ENCODE peak calls at places on chromosomes 16 and 17, in eight cellular contexts. V is A549, T is K562, E is GM23338, I is GM12878, H is HCT116, N is HepG2, W is SK-N-SH. Q is an unnamed sample.

GRCh38 chr16:85888405-85889331 is 10.3 kb upstream of the IRF8 start:
- DNase-seq in V (peak; percentile 34), T (no peak), E (no peak), I (peak; percentile 89), H (no peak), N (peak; percentile 33), W (no peak), Q (no peak)

GRCh38 chr17:16943541-16944333 is 28.2 kb downstream of the TNFRSF13B start:
- DNase-seq in V (no peak), T (no peak), E (no peak), I (no peak), H (no peak), N (no peak), W (no peak), Q (no peak)

GRCh38 chr17:46949291-46950174 is 26.6 kb downstream of the GOSR2 start:
- DNase-seq in V (no peak), T (no peak), E (no peak), I (no peak), H (no peak), N (no peak), W (no peak), Q (no peak)

GRCh38 chr17:17987187-17987896 is 14.7 kb downstream of the DRC3 start:
- DNase-seq in V (no peak), T (no peak), E (no peak), I (no peak), H (no peak), N (no peak), W (no peak), Q (no peak)

GRCh38 chr17:48297825-48298224 is 132.2 kb downstream of the SKAP1 start:
- DNase-seq in V (no peak), T (no peak), E (no peak), I (no peak), H (no peak), N (no peak), W (no peak), Q (no peak)

GRCh38 chr16:30346286-30346685 is 8.8 kb downstream of the CD2BP2 start:
- DNase-seq in V (no peak), T (no peak), E (no peak), I (no peak), H (no peak), N (no peak), W (no peak), Q (no peak)

GRCh38 chr17:7060165-7060890 is 16.4 kb upstream of the SLC16A11 start:
- DNase-seq in V (peak; percentile 98), T (peak; percentile 42), E (no peak), I (no peak), H (peak; percentile 96), N (peak; percentile 59), W (no peak), Q (no peak)

GRCh38 chr17:8382052-8382879 is 727 bp downstream of the RPL26 start:
- DNase-seq in V (peak; percentile 24), T (peak; percentile 20), E (no peak), I (no peak), H (no peak), N (no peak), W (no peak), Q (no peak)

GRCh38 chr16:11639925-11640899 is 28.0 kb upstream of the SNN start:
- DNase-seq in V (peak; percentile 94), T (peak; percentile 23), E (peak; percentile 81), I (no peak), H (peak; percentile 63), N (peak; percentile 90), W (no peak), Q (peak; percentile 93)

GRCh38 chr16:2062801-2063200 is 15.0 kb downstream of the TSC2 start:
- DNase-seq in V (no peak), T (no peak), E (no peak), I (no peak), H (no peak), N (no peak), W (no peak), Q (no peak)

GRCh38 chr17:50832267-50833227 is 2.8 kb upstream of the WFIKKN2 start:
- DNase-seq in V (no peak), T (no peak), E (no peak), I (no peak), H (no peak), N (no peak), W (no peak), Q (no peak)

GRCh38 chr17:33751702-33752065 is 458.6 kb upstream of the ASIC2 start:
- DNase-seq in V (no peak), T (no peak), E (peak; percentile 60), I (no peak), H (no peak), N (no peak), W (no peak), Q (no peak)

GRCh38 chr16:83046664-83047063 is 419.9 kb downstream of the CDH13 start:
- DNase-seq in V (no peak), T (no peak), E (no peak), I (no peak), H (no peak), N (no peak), W (no peak), Q (no peak)

GRCh38 chr17:57388326-57388725 is 132.0 kb downstream of the MSI2 start:
- DNase-seq in V (no peak), T (no peak), E (no peak), I (no peak), H (no peak), N (no peak), W (no peak), Q (no peak)

GRCh38 chr17:79804856-79805696 is 8.2 kb upstream of the CBX8 start:
- DNase-seq in V (no peak), T (no peak), E (no peak), I (no peak), H (no peak), N (no peak), W (no peak), Q (no peak)

GRCh38 chr17:79802039-79802735 is 5.3 kb upstream of the CBX8 start:
- DNase-seq in V (no peak), T (no peak), E (no peak), I (no peak), H (no peak), N (no peak), W (no peak), Q (no peak)

GRCh38 chr17:79802736-79803420 is 6.0 kb upstream of the CBX8 start:
- DNase-seq in V (no peak), T (peak; percentile 79), E (peak; percentile 65), I (no peak), H (no peak), N (no peak), W (no peak), Q (no peak)

GRCh38 chr17:79803421-79803996 is 6.6 kb upstream of the CBX8 start:
- DNase-seq in V (no peak), T (no peak), E (peak; percentile 42), I (no peak), H (no peak), N (no peak), W (no peak), Q (no peak)

GRCh38 chr17:79803997-79804855 is 7.3 kb upstream of the CBX8 start:
- DNase-seq in V (no peak), T (no peak), E (peak; percentile 86), I (peak; percentile 43), H (no peak), N (no peak), W (peak; percentile 45), Q (peak; percentile 60)
- TF ChIP-seq REST in V (no peak), T (no peak), E (no peak), I (no peak), H (no peak), N (no peak), W (no peak), Q (no peak)

DNA sequence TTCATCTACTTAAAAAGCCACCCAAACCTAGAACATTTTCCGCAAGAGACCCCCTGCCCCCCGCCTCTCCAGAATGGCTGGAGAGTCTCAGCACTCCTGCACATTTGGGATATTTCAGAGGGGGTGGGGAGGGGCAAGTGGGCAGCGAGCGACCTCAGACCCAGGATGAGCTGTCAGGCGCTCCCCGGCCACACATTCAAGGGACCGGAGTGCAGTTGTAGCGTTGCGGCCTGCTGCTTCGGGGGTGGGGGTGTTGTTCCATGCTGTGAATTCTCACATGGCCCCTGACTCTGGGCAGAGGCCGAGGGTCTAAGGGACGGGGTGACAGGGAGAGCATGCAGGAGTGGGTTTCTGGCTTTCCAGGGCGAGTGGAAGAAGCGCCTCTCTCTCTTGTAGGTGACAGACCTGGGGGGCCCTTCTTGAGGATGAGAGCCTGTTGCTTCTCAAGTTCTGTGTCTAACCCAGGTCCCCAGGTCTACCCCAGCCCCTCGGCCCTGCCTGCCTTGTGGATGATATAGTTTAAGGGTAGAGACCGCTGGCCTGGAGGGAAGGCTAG is 231.2 kb downstream of the SEC14L1 start:
- DNase-seq in V (no peak), T (no peak), E (no peak), I (no peak), H (no peak), N (no peak), W (no peak), Q (no peak)
- H3K27ac ChIP-seq in V (peak overlapping the region; percentile 54), T (peak overlapping the region; percentile 66), E (peak overlapping the region; percentile 78), I (peak overlapping the region; percentile 69), H (no peak overlapping the region), N (peak overlapping the region; percentile 71), W (peak overlapping the region; percentile 100), Q (no peak overlapping the region)

GRCh38 chr16:24758986-24759385 is 29.5 kb downstream of the TNRC6A start:
- DNase-seq in V (no peak), T (no peak), E (no peak), I (no peak), H (no peak), N (no peak), W (no peak), Q (no peak)
- TF ChIP-seq REST in V (no peak), T (no peak), E (no peak), I (no peak), H (no peak), N (no peak), W (no peak), Q (no peak)

GRCh38 chr17:70109497-70109896 is 34.5 kb downstream of the KCNJ16 start:
- DNase-seq in V (no peak), T (no peak), E (no peak), I (no peak), H (no peak), N (no peak), W (no peak), Q (no peak)

GRCh38 chr17:70105641-70106040 is 30.6 kb downstream of the KCNJ16 start:
- DNase-seq in V (no peak), T (no peak), E (no peak), I (no peak), H (no peak), N (no peak), W (no peak), Q (no peak)

GRCh38 chr17:70106551-70106950 is 31.5 kb downstream of the KCNJ16 start:
- DNase-seq in V (no peak), T (no peak), E (no peak), I (no peak), H (no peak), N (no peak), W (no peak), Q (no peak)

GRCh38 chr17:70108166-70108565 is 33.1 kb downstream of the KCNJ16 start:
- DNase-seq in V (no peak), T (no peak), E (no peak), I (no peak), H (no peak), N (no peak), W (no peak), Q (no peak)

DNA sequence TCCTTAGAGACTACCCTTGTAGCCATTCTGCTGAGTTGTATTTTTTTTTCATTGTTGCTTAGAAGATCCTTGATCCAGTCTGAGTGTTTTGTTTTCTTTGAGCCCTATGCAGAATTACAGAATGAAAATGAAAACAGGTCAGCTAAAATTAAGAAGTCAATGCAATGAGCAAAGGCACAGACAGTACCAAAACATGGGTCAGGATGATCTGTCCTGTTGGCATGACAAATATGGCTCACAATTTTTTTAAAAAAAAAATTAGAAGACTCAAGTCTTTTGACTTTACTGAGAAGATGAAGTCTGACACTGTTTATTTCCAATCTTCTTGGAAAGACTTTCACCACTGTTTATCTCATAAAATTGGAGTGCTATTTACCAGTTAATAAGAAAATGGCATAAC is 32.4 kb downstream of the KCNJ16 start:
- DNase-seq in V (no peak), T (no peak), E (no peak), I (no peak), H (no peak), N (no peak), W (no peak), Q (no peak)
- H3K27ac ChIP-seq in V (no peak overlapping the region), T (no peak overlapping the region), E (no peak overlapping the region), I (no peak overlapping the region), H (no peak overlapping the region), N (no peak overlapping the region), W (no peak overlapping the region), Q (no peak overlapping the region)